ENCODE peak calls at places on chromosomes 2 and 18, in four cellular contexts. One of them, this sample, is unnamed.

GRCh38 chr18:45686892-45687611 is 36.9 kb upstream of the SLC14A1 start:
- DNase-seq in omental fat pad: no peak
- DNase-seq in esophagus squamous epithelium: peak
- DNase-seq in occipital lobe: no peak
- DNase-seq in this sample: no peak

GRCh38 chr2:171342014-171342413 is 91.8 kb downstream of the METTL8 start:
- DNase-seq in omental fat pad: no peak
- DNase-seq in esophagus squamous epithelium: no peak
- DNase-seq in occipital lobe: no peak
- DNase-seq in this sample: no peak

GRCh38 chr2:75792146-75792545 is 81.4 kb upstream of the GCFC2 start:
- DNase-seq in omental fat pad: no peak
- DNase-seq in esophagus squamous epithelium: no peak
- DNase-seq in occipital lobe: no peak
- DNase-seq in this sample: no peak

GRCh38 chr2:130836501-130837174 is at the start of gene ARHGEF4:
- DNase-seq in omental fat pad: no peak
- DNase-seq in esophagus squamous epithelium: no peak
- DNase-seq in occipital lobe: no peak
- DNase-seq in this sample: no peak

GRCh38 chr2:66443977-66444855 is 9.3 kb downstream of the MEIS1 start:
- DNase-seq in omental fat pad: no peak
- DNase-seq in esophagus squamous epithelium: no peak
- DNase-seq in occipital lobe: no peak
- DNase-seq in this sample: no peak

GRCh38 chr2:102072741-102073140 is 69.8 kb upstream of the IL1R1 start:
- DNase-seq in omental fat pad: no peak
- DNase-seq in esophagus squamous epithelium: no peak
- DNase-seq in occipital lobe: no peak
- DNase-seq in this sample: no peak

GRCh38 chr18:56458770-56459450 is 179.5 kb downstream of the TXNL1 start:
- DNase-seq in omental fat pad: no peak
- DNase-seq in esophagus squamous epithelium: no peak
- DNase-seq in occipital lobe: no peak
- DNase-seq in this sample: no peak

GRCh38 chr2:222504714-222505113 is 80.4 kb downstream of the SGPP2 start:
- DNase-seq in omental fat pad: no peak
- DNase-seq in esophagus squamous epithelium: no peak
- DNase-seq in occipital lobe: no peak
- DNase-seq in this sample: no peak

GRCh38 chr18:3151379-3152264 is 68.1 kb downstream of the MYOM1 start:
- DNase-seq in omental fat pad: no peak
- DNase-seq in esophagus squamous epithelium: no peak
- DNase-seq in occipital lobe: no peak
- DNase-seq in this sample: no peak

GRCh38 chr2:135052997-135053474 is 944 bp downstream of the RAB3GAP1 start:
- DNase-seq in omental fat pad: no peak
- DNase-seq in esophagus squamous epithelium: no peak
- DNase-seq in occipital lobe: no peak
- DNase-seq in this sample: no peak

GRCh38 chr2:84815146-84815545 is 65.7 kb downstream of the TRABD2A start:
- DNase-seq in omental fat pad: no peak
- DNase-seq in esophagus squamous epithelium: no peak
- DNase-seq in occipital lobe: no peak
- DNase-seq in this sample: no peak

GRCh38 chr2:64831977-64832328 is 157.2 kb upstream of the SLC1A4 start:
- DNase-seq in omental fat pad: no peak
- DNase-seq in esophagus squamous epithelium: no peak
- DNase-seq in occipital lobe: no peak
- DNase-seq in this sample: no peak

GRCh38 chr2:149187061-149187460 is 143.3 kb upstream of the LYPD6 start:
- DNase-seq in omental fat pad: no peak
- DNase-seq in esophagus squamous epithelium: no peak
- DNase-seq in occipital lobe: no peak
- DNase-seq in this sample: no peak

GRCh38 chr18:35041752-35042379 is 653 bp downstream of the MAPRE2 start:
- DNase-seq in omental fat pad: no peak
- DNase-seq in esophagus squamous epithelium: no peak
- DNase-seq in occipital lobe: no peak
- DNase-seq in this sample: no peak

GRCh38 chr2:130391872-130392670 is 36.2 kb downstream of the PTPN18 start:
- DNase-seq in omental fat pad: no peak
- DNase-seq in esophagus squamous epithelium: no peak
- DNase-seq in occipital lobe: no peak
- DNase-seq in this sample: no peak

GRCh38 chr2:45018033-45018432 is 8.8 kb upstream of the SIX2 start:
- DNase-seq in omental fat pad: no peak
- DNase-seq in esophagus squamous epithelium: no peak
- DNase-seq in occipital lobe: no peak
- DNase-seq in this sample: no peak

GRCh38 chr2:221501210-221501882 is 70.8 kb downstream of the EPHA4 start:
- DNase-seq in omental fat pad: no peak
- DNase-seq in esophagus squamous epithelium: no peak
- DNase-seq in occipital lobe: no peak
- DNase-seq in this sample: no peak

GRCh38 chr2:112029164-112029563 is 25.9 kb upstream of the TMEM87B start:
- DNase-seq in omental fat pad: no peak
- DNase-seq in esophagus squamous epithelium: no peak
- DNase-seq in occipital lobe: no peak
- DNase-seq in this sample: no peak

GRCh38 chr2:132664096-132664495 is 5.9 kb downstream of the LYPD1 start:
- DNase-seq in omental fat pad: no peak
- DNase-seq in esophagus squamous epithelium: no peak
- DNase-seq in occipital lobe: no peak
- DNase-seq in this sample: no peak

GRCh38 chr2:148927010-148927409 is 52.0 kb downstream of the KIF5C start:
- DNase-seq in omental fat pad: no peak
- DNase-seq in esophagus squamous epithelium: peak
- DNase-seq in occipital lobe: no peak
- DNase-seq in this sample: no peak

GRCh38 chr2:60818272-60818671 is 62.2 kb downstream of the PAPOLG start:
- DNase-seq in omental fat pad: no peak
- DNase-seq in esophagus squamous epithelium: no peak
- DNase-seq in occipital lobe: no peak
- DNase-seq in this sample: no peak